ENCODE peak calls at places on chromosome 4, in five cellular contexts. W, G, C, Z and K are unnamed samples. For H3K4me1, the result is how much of the 10 kb centered on the place peaks cover.

GRCh38 chr4:8188085-8188484 is 11.0 kb upstream of the SH3TC1 start:
- DNase-seq in C (no peak), G (no peak), W (no peak), Z (no peak), K (no peak)

GRCh38 chr4:24473309-24473721 is 111.0 kb downstream of the DHX15 start:
- DNase-seq in G (peak), Z (peak), C (no peak), W (peak), K (no peak)

GRCh38 chr4:82592639-82593038 is 30.9 kb upstream of the TMEM150C start:
- DNase-seq in Z (no peak), C (no peak), G (no peak), W (no peak), K (no peak)

GRCh38 chr4:168059251-168059650 is 33.1 kb upstream of the ANXA10 start:
- DNase-seq in Z (no peak), W (no peak), G (no peak), C (no peak), K (no peak)

GRCh38 chr4:119795986-119796578 is 167.5 kb upstream of the PDE5A start:
- DNase-seq in G (no peak), Z (no peak), C (no peak), W (no peak), K (no peak)

GRCh38 chr4:113114884-113115283 is 65.4 kb downstream of the ANK2 start:
- DNase-seq in G (no peak), W (no peak), Z (no peak), C (no peak), K (no peak)

GRCh38 chr4:145937990-145938611 is 522 bp downstream of the ZNF827 start:
- DNase-seq in Z (peak), W (peak), G (peak), C (no peak), K (no peak)

GRCh38 chr4:19508442-19508841 is 743.3 kb upstream of the SLIT2 start:
- DNase-seq in Z (no peak), C (no peak), G (no peak), W (no peak), K (no peak)

GRCh38 chr4:87985097-87985886 is 9.8 kb downstream of the SPP1 start:
- DNase-seq in G (peak), C (peak), W (peak), Z (peak), K (no peak)

GRCh38 chr4:150070464-150071170 is 7.6 kb upstream of the DCLK2 start:
- DNase-seq in W (no peak), G (no peak), Z (no peak), C (no peak), K (no peak)

GRCh38 chr4:30770049-30770549 is 49.9 kb downstream of the PCDH7 start:
- DNase-seq in W (no peak), C (no peak), Z (no peak), G (no peak), K (no peak)

GRCh38 chr4:101019941-101020401 is 327.4 kb downstream of the PPP3CA start:
- DNase-seq in C (no peak), Z (peak), W (peak), G (no peak), K (no peak)

GRCh38 chr4:183200453-183200852 is 101.4 kb downstream of the WWC2 start:
- DNase-seq in G (peak), Z (no peak), W (no peak), C (peak), K (no peak)

GRCh38 chr4:18616720-18617119 is 595.2 kb upstream of the LCORL start:
- DNase-seq in W (no peak), G (no peak), Z (no peak), C (no peak), K (no peak)

GRCh38 chr4:139528377-139529005 is 27.5 kb downstream of the SETD7 start:
- DNase-seq in G (peak), Z (no peak), W (no peak), C (no peak), K (no peak)

GRCh38 chr4:24778427-24779225 is 16.7 kb upstream of the SOD3 start:
- DNase-seq in C (no peak), W (no peak), G (peak), Z (no peak), K (peak)

GRCh38 chr4:24753519-24753918 is 41.9 kb upstream of the SOD3 start:
- DNase-seq in C (no peak), Z (no peak), G (no peak), W (no peak), K (no peak)

GRCh38 chr4:183335369-183335940 is 13.2 kb upstream of the CLDN24 start:
- DNase-seq in G (no peak), Z (no peak), C (no peak), W (no peak), K (no peak)

GRCh38 chr4:41212221-41213203 is 1.8 kb downstream of the APBB2 start:
- DNase-seq in Z (no peak), W (peak), G (peak), C (no peak), K (no peak)

GRCh38 chr4:11597506-11597905 is 168.8 kb upstream of the HS3ST1 start:
- DNase-seq in Z (no peak), C (no peak), W (no peak), G (no peak), K (no peak)

GRCh38 chr4:186832906-186833305 is 109.2 kb upstream of the FAT1 start:
- DNase-seq in G (no peak), Z (no peak), C (no peak), W (no peak), K (no peak)

GRCh38 chr4:147198411-147199051 is 252.9 kb upstream of the TTC29 start:
- DNase-seq in W (no peak), G (no peak), C (no peak), Z (no peak), K (no peak)

GRCh38 chr4:1179089-1179441 is 6.7 kb upstream of the SPON2 start:
- DNase-seq in W (no peak), Z (no peak), C (no peak), G (no peak), K (no peak)

GRCh38 chr4:1183985-1184773 is 11.8 kb upstream of the SPON2 start:
- DNase-seq in G (no peak), W (no peak), Z (peak), C (no peak), K (no peak)

GRCh38 chr4:1179976-1180375 is 7.6 kb upstream of the SPON2 start:
- DNase-seq in Z (no peak), C (no peak), G (no peak), W (no peak), K (no peak)

GRCh38 chr4:1180663-1181062 is 8.3 kb upstream of the SPON2 start:
- DNase-seq in C (no peak), W (no peak), Z (no peak), G (no peak), K (no peak)

GRCh38 chr4:1182313-1182712 is 9.9 kb upstream of the SPON2 start:
- DNase-seq in G (no peak), Z (no peak), C (no peak), W (no peak), K (no peak)
- H3K4me1 ChIP-seq in G (under half), Z (under half), C (under half), W (under half), K (under half)

GRCh38 chr4:10171055-10171454 is 54.5 kb upstream of the WDR1 start:
- DNase-seq in W (no peak), C (no peak), Z (no peak), G (no peak), K (no peak)

GRCh38 chr4:10172278-10173038 is 55.9 kb upstream of the WDR1 start:
- DNase-seq in W (no peak), C (no peak), G (no peak), Z (no peak), K (no peak)

GRCh38 chr4:10175626-10176025 is 59.0 kb upstream of the WDR1 start:
- DNase-seq in W (no peak), Z (no peak), G (no peak), C (no peak), K (no peak)

GRCh38 chr4:10173754-10174749 is 57.5 kb upstream of the WDR1 start:
- DNase-seq in Z (no peak), C (peak), W (no peak), G (peak), K (peak)

GRCh38 chr4:10173039-10173753 is 56.6 kb upstream of the WDR1 start:
- DNase-seq in W (peak), G (peak), Z (no peak), C (no peak), K (no peak)
- TF ChIP-seq CTCF in W (peak), G (no peak), Z (no peak), C (no peak), K (no peak)

GRCh38 chr4:25939330-25939729 is 25.3 kb downstream of the SMIM20 start:
- DNase-seq in C (no peak), Z (no peak), W (no peak), G (no peak), K (no peak)

GRCh38 chr4:25937801-25938200 is 23.8 kb downstream of the SMIM20 start:
- DNase-seq in Z (peak), G (no peak), W (no peak), C (no peak), K (no peak)

GRCh38 chr4:25938251-25939186 is 24.5 kb downstream of the SMIM20 start:
- DNase-seq in W (no peak), G (no peak), Z (no peak), C (no peak), K (no peak)

GRCh38 chr4:25941441-25941840 is 27.4 kb downstream of the SMIM20 start:
- DNase-seq in Z (no peak), W (no peak), C (no peak), G (no peak), K (no peak)

GRCh38 chr4:25936696-25937095 is 22.7 kb downstream of the SMIM20 start:
- DNase-seq in C (no peak), W (no peak), G (no peak), Z (no peak), K (no peak)
- H3K4me1 ChIP-seq in C (under half), W (under half), G (under half), Z (under half), K (under half)

GRCh38 chr4:142352682-142353081 is 493.4 kb downstream of the INPP4B start:
- DNase-seq in W (no peak), G (no peak), C (no peak), Z (no peak), K (no peak)

GRCh38 chr4:142354041-142354440 is 492.1 kb downstream of the INPP4B start:
- DNase-seq in W (no peak), Z (no peak), G (no peak), C (no peak), K (no peak)

GRCh38 chr4:142351958-142352357 is 494.1 kb downstream of the INPP4B start:
- DNase-seq in G (no peak), C (no peak), Z (no peak), W (no peak), K (no peak)

GRCh38 chr4:142354794-142355416 is 491.2 kb downstream of the INPP4B start:
- DNase-seq in Z (no peak), G (no peak), W (no peak), C (no peak), K (no peak)

DNA sequence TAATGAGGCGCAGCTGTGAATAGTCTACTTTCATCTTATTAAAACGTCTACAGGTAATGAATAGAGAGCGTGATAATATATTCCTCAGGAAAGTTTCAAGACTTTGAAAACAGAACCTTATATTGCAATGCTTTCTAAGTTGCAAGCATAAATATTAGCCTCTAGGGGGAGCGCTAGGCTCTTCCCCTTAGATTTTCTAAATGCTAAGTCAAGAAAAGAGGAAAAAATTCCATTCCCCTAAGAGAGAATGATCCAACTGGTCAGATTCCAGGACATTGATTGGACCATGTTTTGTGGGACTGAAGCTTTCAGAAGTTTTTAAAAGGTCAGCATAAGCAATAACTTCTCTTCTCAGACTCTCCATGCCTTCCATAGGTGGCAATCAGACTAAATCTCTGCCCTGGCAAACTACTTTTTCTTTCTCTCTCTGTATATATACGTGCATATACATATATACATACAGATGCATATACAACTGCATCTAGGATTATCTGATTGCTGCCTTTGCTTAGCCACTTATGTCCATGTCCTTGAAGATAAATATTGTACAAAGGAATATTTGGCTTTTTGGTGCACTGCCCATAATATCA is 492.9 kb downstream of the INPP4B start:
- DNase-seq in W (no peak), C (no peak), Z (peak), G (no peak), K (no peak)
- TF ChIP-seq CTCF in W (peak), C (peak), Z (peak), G (peak), K (peak)

DNA sequence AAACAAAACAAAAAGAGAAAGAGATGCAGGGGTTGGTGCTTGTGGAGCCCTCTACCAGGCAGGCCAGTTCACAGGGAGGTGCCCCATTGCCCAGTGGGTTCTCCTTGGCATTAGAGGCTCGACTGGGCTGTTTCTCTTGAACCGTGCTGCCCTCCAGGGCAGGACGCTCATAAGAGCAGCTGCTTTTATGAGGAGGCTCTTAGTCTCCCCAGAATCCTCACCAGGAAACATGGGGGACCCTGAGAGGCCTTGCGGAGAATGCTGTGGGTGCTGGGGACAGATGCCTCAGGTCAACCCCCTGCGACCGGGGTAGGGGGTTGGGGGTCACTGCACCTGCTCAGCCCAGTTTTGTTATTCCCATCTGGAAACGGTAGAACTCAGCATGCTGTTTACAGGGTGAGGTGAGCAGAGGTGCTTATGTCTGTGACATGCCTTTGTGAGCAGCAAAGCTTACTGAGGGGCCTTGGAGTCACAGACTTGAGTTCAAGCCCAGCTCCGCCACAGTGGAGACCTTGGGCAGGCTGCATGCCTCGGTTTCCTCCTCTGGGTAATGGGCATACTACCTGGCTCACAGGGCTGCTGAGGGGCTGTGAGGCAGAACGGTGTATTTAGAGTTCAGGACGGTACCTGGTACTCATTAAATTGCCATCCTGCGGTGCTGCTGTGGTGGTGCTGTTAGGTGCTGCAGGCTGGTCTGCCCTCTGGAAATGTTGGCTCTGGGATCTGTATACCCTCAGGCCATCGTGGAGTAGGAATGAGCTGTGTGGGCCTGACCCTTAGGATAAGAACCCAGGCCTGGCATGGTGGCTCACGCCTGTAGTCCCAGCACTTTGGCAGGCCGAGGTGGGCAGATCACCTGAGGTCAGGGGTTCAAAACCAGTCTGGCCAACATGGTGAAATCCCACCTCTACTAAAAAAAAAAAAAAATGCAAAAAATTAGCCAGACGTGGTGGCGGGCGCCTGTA is 5.7 kb downstream of the TBC1D14 start:
- DNase-seq in C (no peak), W (no peak), G (no peak), Z (no peak), K (no peak)
- H3K4me1 ChIP-seq in C (half or more), W (under half), G (under half), Z (under half), K (under half)

GRCh38 chr4:107856901-107857300 is 32.2 kb downstream of the SGMS2 start:
- DNase-seq in W (no peak), G (no peak), C (no peak), Z (no peak), K (no peak)

GRCh38 chr4:107855723-107856122 is 31.0 kb downstream of the SGMS2 start:
- DNase-seq in Z (no peak), W (no peak), C (no peak), G (no peak), K (no peak)

GRCh38 chr4:107854326-107855030 is 29.7 kb downstream of the SGMS2 start:
- DNase-seq in Z (no peak), C (no peak), G (peak), W (no peak), K (no peak)

GRCh38 chr4:107858158-107858742 is 33.5 kb downstream of the SGMS2 start:
- DNase-seq in Z (no peak), G (no peak), W (peak), C (no peak), K (no peak)

GRCh38 chr4:107857741-107858140 is 33.0 kb downstream of the SGMS2 start:
- DNase-seq in G (no peak), Z (no peak), C (no peak), W (no peak), K (no peak)
- TF ChIP-seq CTCF in G (no peak), Z (no peak), C (no peak), W (no peak), K (no peak)

DNA sequence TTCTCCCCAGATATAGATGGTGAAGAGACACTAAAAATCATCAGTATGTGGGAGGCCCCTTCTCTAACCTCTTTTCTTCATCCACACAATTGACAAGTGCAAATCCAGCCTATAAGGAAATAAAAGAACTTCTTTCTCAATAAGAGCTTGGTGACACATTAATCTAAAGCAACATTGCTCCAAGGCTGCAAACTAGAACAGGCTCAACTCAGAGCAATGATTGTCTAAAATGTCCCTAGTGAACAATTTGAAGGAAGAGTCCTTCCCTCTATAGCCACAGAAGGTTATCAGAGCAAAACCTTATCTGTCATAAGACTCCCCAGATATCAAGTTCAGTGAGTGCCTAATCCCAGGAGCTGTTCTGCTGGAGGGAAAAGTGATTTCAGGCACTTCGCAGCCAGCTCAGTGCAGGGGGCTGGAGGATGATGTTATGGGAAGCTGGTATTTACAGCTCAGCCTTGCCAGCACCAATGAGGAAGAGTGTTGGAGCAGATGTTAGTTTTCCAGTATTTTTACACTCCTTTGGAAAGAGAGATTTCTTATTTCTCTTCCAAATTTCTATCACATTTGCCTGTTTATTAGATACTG is 497.5 kb downstream of the INPP4B start:
- DNase-seq in C (no peak), G (no peak), Z (no peak), W (no peak), K (no peak)
- H3K4me1 ChIP-seq in C (under half), G (under half), Z (under half), W (under half), K (under half)